ENCODE peak calls at places on chromosomes 11 and 22, in five cellular contexts. T is epithelial cell of proximal tubule, K is heart right ventricle, A is uterus, O is astrocyte of the cerebellum. M is an unnamed sample.

GRCh38 chr22:46914481-46914880 is 152.0 kb downstream of the TBC1D22A start:
- DNase-seq in T (no peak), K (no peak), A (no peak), O (no peak), M (no peak)

GRCh38 chr11:111983187-111983986 is 41.8 kb upstream of the DLAT start:
- DNase-seq in T (no peak), K (no peak), A (no peak), O (no peak), M (peak)

GRCh38 chr11:87281496-87281895 is 243.8 kb downstream of the TMEM135 start:
- DNase-seq in T (no peak), K (peak), A (no peak), O (peak), M (no peak)

GRCh38 chr22:30978304-30978962 is 9.4 kb downstream of the TUG1 start:
- DNase-seq in T (no peak), K (no peak), A (no peak), O (no peak), M (no peak)

GRCh38 chr11:119316729-119317591 is at the start of gene MCAM:
- DNase-seq in T (no peak), K (peak), A (peak), O (no peak), M (no peak)

GRCh38 chr11:131375936-131376335 is 5.5 kb downstream of the NTM start:
- DNase-seq in T (no peak), K (no peak), A (no peak), O (no peak), M (no peak)

GRCh38 chr22:19902245-19902699 is 39.3 kb upstream of the COMT start:
- DNase-seq in T (no peak), K (no peak), A (no peak), O (no peak), M (no peak)

GRCh38 chr11:79050784-79051183 is 390.0 kb downstream of the TENM4 start:
- DNase-seq in T (no peak), K (peak), A (no peak), O (no peak), M (no peak)

GRCh38 chr11:36684840-36685800 is 87.1 kb upstream of the RAG2 start:
- DNase-seq in T (no peak), K (no peak), A (no peak), O (no peak), M (no peak)

GRCh38 chr22:32378703-32379272 is 21.1 kb downstream of the RFPL3 start:
- DNase-seq in T (no peak), K (no peak), A (no peak), O (no peak), M (no peak)

GRCh38 chr22:25148149-25148691 is 51.4 kb upstream of the CRYBB3 start:
- DNase-seq in T (no peak), K (peak), A (no peak), O (no peak), M (no peak)

GRCh38 chr22:46050451-46050845 is 73.5 kb upstream of the WNT7B start:
- DNase-seq in T (no peak), K (no peak), A (no peak), O (no peak), M (no peak)

GRCh38 chr11:110059706-110060430 is 33.3 kb upstream of the ZC3H12C start:
- DNase-seq in T (no peak), K (no peak), A (no peak), O (no peak), M (no peak)

GRCh38 chr11:72103754-72104167 is 664 bp upstream of the LAMTOR1 start:
- DNase-seq in T (no peak), K (no peak), A (no peak), O (no peak), M (no peak)

GRCh38 chr22:38413085-38414008 is 41.7 kb downstream of the KCNJ4 start:
- DNase-seq in T (no peak), K (peak), A (peak), O (no peak), M (peak)

GRCh38 chr11:67504023-67504949 is 877 bp downstream of the PITPNM1 start:
- DNase-seq in T (no peak), K (peak), A (no peak), O (no peak), M (no peak)

DNA sequence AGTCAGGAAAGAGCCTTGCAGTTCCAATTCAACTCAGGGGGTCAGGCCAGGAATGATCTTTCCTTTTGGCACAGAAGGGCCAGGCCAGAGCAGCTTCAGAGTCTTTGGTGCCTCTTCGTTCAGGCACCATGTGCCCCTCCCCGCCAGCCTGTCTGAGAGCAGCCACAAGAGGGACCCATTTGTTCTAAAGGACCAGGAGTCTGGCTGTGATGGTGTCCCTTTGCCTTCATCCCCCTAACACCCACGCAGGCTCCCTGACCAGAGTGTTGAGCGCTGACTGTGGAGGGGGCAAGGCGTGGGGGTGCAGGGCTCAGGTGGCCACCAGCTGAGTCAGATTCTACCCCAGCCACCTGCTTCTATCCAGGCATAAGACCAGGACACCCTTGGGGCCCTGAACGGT is 156.4 kb downstream of the TTC17 start:
- DNase-seq in T (no peak), K (no peak), A (no peak), O (no peak), M (no peak)
- TF ChIP-seq CTCF in T (peak), K (no peak), A (no peak), O (no peak), M (no peak)

GRCh38 chr11:416051-416756 is 1.4 kb upstream of the SIGIRR start:
- DNase-seq in T (no peak), K (no peak), A (no peak), O (no peak), M (peak)
- H3K4me3 ChIP-seq in T (peak), K (peak), A (peak), O (peak), M (peak)

GRCh38 chr11:94493443-94494199 is at the start of the genes ANKRD49 and MRE11:
- DNase-seq in T (peak), K (peak), A (peak), O (peak), M (peak)
- TF ChIP-seq CTCF in T (no peak), K (no peak), A (no peak), O (no peak), M (no peak)

GRCh38 chr11:73981051-73981805 is 1.4 kb downstream of the UCP2 start:
- DNase-seq in T (no peak), K (no peak), A (no peak), O (no peak), M (no peak)

GRCh38 chr11:73977856-73978519 is 4.7 kb downstream of the UCP2 start:
- DNase-seq in T (no peak), K (no peak), A (no peak), O (no peak), M (no peak)

GRCh38 chr11:73982595-73982989 is at the start of gene UCP2:
- DNase-seq in T (no peak), K (peak), A (peak), O (peak), M (peak)

GRCh38 chr11:73978576-73979086 is 4.0 kb downstream of the UCP2 start:
- DNase-seq in T (no peak), K (no peak), A (no peak), O (no peak), M (no peak)

GRCh38 chr11:73980001-73980960 is 2.4 kb downstream of the UCP2 start:
- DNase-seq in T (no peak), K (peak), A (no peak), O (no peak), M (peak)
- H3K4me3 ChIP-seq in T (no peak), K (peak), A (no peak), O (no peak), M (peak)

GRCh38 chr11:33698921-33699320 is 1.7 kb downstream of the C11orf91 start:
- DNase-seq in T (no peak), K (no peak), A (no peak), O (no peak), M (no peak)
- TF ChIP-seq CTCF in T (no peak), K (no peak), A (no peak), O (no peak), M (no peak)

DNA sequence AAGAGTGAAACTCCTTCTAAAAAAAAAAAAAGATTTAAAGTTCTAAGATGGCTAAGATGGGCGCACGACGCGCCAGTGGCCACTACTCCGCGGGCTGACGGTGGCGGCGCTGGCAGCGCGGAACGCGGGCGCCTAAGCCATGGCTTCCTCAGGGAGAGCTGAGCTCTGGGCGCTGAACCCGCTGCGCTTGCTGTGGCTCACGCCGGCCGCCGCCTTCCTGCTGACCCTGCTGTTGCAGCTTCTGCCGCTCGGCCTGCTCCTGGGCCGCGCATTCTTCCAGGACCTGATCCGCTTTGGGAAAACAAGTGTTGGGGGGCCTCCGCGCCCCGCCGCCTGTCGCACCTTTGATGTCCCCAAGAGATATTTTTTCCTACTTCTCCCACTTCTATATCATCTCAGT is 19.5 kb downstream of the OOSP3 start:
- DNase-seq in T (no peak), K (no peak), A (no peak), O (no peak), M (no peak)
- H3K4me3 ChIP-seq in T (no peak), K (no peak), A (no peak), O (no peak), M (no peak)

DNA sequence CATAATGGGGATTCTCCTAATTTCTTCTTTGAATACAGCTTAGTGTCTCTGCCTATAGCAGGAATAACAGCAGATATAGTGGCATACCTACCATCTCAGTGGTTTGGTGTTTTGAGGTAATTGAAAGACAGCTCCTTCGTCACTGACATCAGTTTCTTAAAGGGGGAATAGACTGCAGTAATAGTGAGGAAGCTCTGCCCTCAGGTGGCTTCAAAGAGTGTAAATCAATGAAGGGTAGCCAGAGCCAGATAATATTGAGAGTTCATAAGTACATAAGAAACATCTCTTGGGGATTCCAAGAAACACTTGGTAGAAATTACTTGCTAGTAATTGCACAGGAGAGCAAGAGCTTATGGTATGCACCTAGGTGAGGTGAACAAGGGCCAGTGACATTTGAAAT is 4.4 kb downstream of the OR6M1 start:
- DNase-seq in T (no peak), K (no peak), A (no peak), O (no peak), M (no peak)
- TF ChIP-seq CTCF in T (no peak), K (no peak), A (no peak), O (no peak), M (no peak)

GRCh38 chr11:122781378-122782040 is 56.8 kb upstream of the CRTAM start:
- DNase-seq in T (peak), K (peak), A (peak), O (peak), M (peak)
- H3K4me3 ChIP-seq in T (no peak), K (no peak), A (no peak), O (no peak), M (peak)

GRCh38 chr11:1516273-1517067 is 29.9 kb upstream of the MOB2 start:
- DNase-seq in T (no peak), K (no peak), A (no peak), O (no peak), M (peak)
- TF ChIP-seq CTCF in T (no peak), K (no peak), A (no peak), O (no peak), M (no peak)

M was measured in lower lobe of right lung.